ENCODE peak calls at places on chromosomes 7 and 10, in six cellular contexts. One of them, this sample, is unnamed.

GRCh38 chr7:11373546-11374142 is 400.0 kb downstream of the PHF14 start:
- DNase-seq in heart left ventricle: no peak
- DNase-seq in sigmoid colon: no peak
- DNase-seq in NT2/D1: no peak
- DNase-seq in adrenal gland: no peak
- DNase-seq in choroid plexus epithelial cell: peak; percentile 44
- DNase-seq in this sample: no peak

GRCh38 chr10:44385423-44385725 is 477 bp upstream of the CXCL12 start:
- DNase-seq in heart left ventricle: no peak
- DNase-seq in sigmoid colon: no peak
- DNase-seq in NT2/D1: no peak
- DNase-seq in adrenal gland: no peak
- DNase-seq in choroid plexus epithelial cell: no peak
- DNase-seq in this sample: no peak

GRCh38 chr7:149199234-149199990 is 4.1 kb downstream of the ZNF282 start:
- DNase-seq in heart left ventricle: no peak
- DNase-seq in sigmoid colon: peak; percentile 6
- DNase-seq in NT2/D1: no peak
- DNase-seq in adrenal gland: no peak
- DNase-seq in choroid plexus epithelial cell: peak; percentile 52
- DNase-seq in this sample: no peak

GRCh38 chr7:26332698-26333097 is 41.0 kb downstream of the SNX10 start:
- DNase-seq in heart left ventricle: no peak
- DNase-seq in sigmoid colon: no peak
- DNase-seq in NT2/D1: no peak
- DNase-seq in adrenal gland: no peak
- DNase-seq in choroid plexus epithelial cell: no peak
- DNase-seq in this sample: no peak

GRCh38 chr10:12500406-12501303 is 151.3 kb downstream of the CAMK1D start:
- DNase-seq in heart left ventricle: no peak
- DNase-seq in sigmoid colon: peak; percentile 50
- DNase-seq in NT2/D1: no peak
- DNase-seq in adrenal gland: no peak
- DNase-seq in choroid plexus epithelial cell: peak; percentile 79
- DNase-seq in this sample: no peak

GRCh38 chr10:88080213-88080612 is 216.8 kb downstream of the PTEN start:
- DNase-seq in heart left ventricle: no peak
- DNase-seq in sigmoid colon: no peak
- DNase-seq in NT2/D1: no peak
- DNase-seq in adrenal gland: no peak
- DNase-seq in choroid plexus epithelial cell: peak; percentile 67
- DNase-seq in this sample: no peak

GRCh38 chr10:92305133-92306072 is 14.4 kb downstream of the MARCHF5 start:
- DNase-seq in heart left ventricle: no peak
- DNase-seq in sigmoid colon: no peak
- DNase-seq in NT2/D1: no peak
- DNase-seq in adrenal gland: no peak
- DNase-seq in choroid plexus epithelial cell: no peak
- DNase-seq in this sample: no peak

GRCh38 chr7:96314402-96315108 is 7.3 kb downstream of the SLC25A13 start:
- DNase-seq in heart left ventricle: no peak
- DNase-seq in sigmoid colon: no peak
- DNase-seq in NT2/D1: peak; percentile 8
- DNase-seq in adrenal gland: no peak
- DNase-seq in choroid plexus epithelial cell: peak; percentile 64
- DNase-seq in this sample: no peak

GRCh38 chr7:69115788-69116187 is 482.5 kb upstream of the AUTS2 start:
- DNase-seq in heart left ventricle: no peak
- DNase-seq in sigmoid colon: no peak
- DNase-seq in NT2/D1: no peak
- DNase-seq in adrenal gland: no peak
- DNase-seq in choroid plexus epithelial cell: peak; percentile 5
- DNase-seq in this sample: no peak

GRCh38 chr7:106462365-106462859 is 177.6 kb upstream of the NAMPT start:
- DNase-seq in heart left ventricle: no peak
- DNase-seq in sigmoid colon: no peak
- DNase-seq in NT2/D1: no peak
- DNase-seq in adrenal gland: no peak
- DNase-seq in choroid plexus epithelial cell: peak; percentile 72
- DNase-seq in this sample: no peak

GRCh38 chr7:79175390-79175789 is 278.1 kb downstream of the MAGI2 start:
- DNase-seq in heart left ventricle: no peak
- DNase-seq in sigmoid colon: no peak
- DNase-seq in NT2/D1: no peak
- DNase-seq in adrenal gland: no peak
- DNase-seq in choroid plexus epithelial cell: no peak
- DNase-seq in this sample: no peak

GRCh38 chr10:63366933-63367332 is 98.8 kb downstream of the JMJD1C start:
- DNase-seq in heart left ventricle: no peak
- DNase-seq in sigmoid colon: no peak
- DNase-seq in NT2/D1: no peak
- DNase-seq in adrenal gland: no peak
- DNase-seq in choroid plexus epithelial cell: no peak
- DNase-seq in this sample: no peak

GRCh38 chr7:106309352-106309751 is 24.6 kb upstream of the NAMPT start:
- DNase-seq in heart left ventricle: no peak
- DNase-seq in sigmoid colon: no peak
- DNase-seq in NT2/D1: no peak
- DNase-seq in adrenal gland: no peak
- DNase-seq in choroid plexus epithelial cell: no peak
- DNase-seq in this sample: no peak

GRCh38 chr7:107441576-107442422 is 28.1 kb upstream of the GPR22 start:
- DNase-seq in heart left ventricle: no peak
- DNase-seq in sigmoid colon: no peak
- DNase-seq in NT2/D1: no peak
- DNase-seq in adrenal gland: no peak
- DNase-seq in choroid plexus epithelial cell: no peak
- DNase-seq in this sample: no peak

GRCh38 chr7:116628971-116629586 is 42.9 kb upstream of the MET start:
- DNase-seq in heart left ventricle: peak; percentile 38
- DNase-seq in sigmoid colon: peak; percentile 69
- DNase-seq in NT2/D1: no peak
- DNase-seq in adrenal gland: peak; percentile 40
- DNase-seq in choroid plexus epithelial cell: peak; percentile 50
- DNase-seq in this sample: no peak

GRCh38 chr7:38760226-38760625 is 129.1 kb upstream of the AMPH start:
- DNase-seq in heart left ventricle: no peak
- DNase-seq in sigmoid colon: no peak
- DNase-seq in NT2/D1: no peak
- DNase-seq in adrenal gland: no peak
- DNase-seq in choroid plexus epithelial cell: no peak
- DNase-seq in this sample: no peak

GRCh38 chr7:33423646-33424020 is 294.3 kb downstream of the BBS9 start:
- DNase-seq in heart left ventricle: no peak
- DNase-seq in sigmoid colon: no peak
- DNase-seq in NT2/D1: peak; percentile 67
- DNase-seq in adrenal gland: no peak
- DNase-seq in choroid plexus epithelial cell: no peak
- DNase-seq in this sample: no peak

GRCh38 chr10:107166378-107166777 is 1.9 kb upstream of the SORCS1 start:
- DNase-seq in heart left ventricle: no peak
- DNase-seq in sigmoid colon: no peak
- DNase-seq in NT2/D1: no peak
- DNase-seq in adrenal gland: no peak
- DNase-seq in choroid plexus epithelial cell: no peak
- DNase-seq in this sample: no peak

GRCh38 chr10:107165007-107165406 is 501 bp upstream of the SORCS1 start:
- DNase-seq in heart left ventricle: no peak
- DNase-seq in sigmoid colon: no peak
- DNase-seq in NT2/D1: no peak
- DNase-seq in adrenal gland: no peak
- DNase-seq in choroid plexus epithelial cell: no peak
- DNase-seq in this sample: no peak

GRCh38 chr10:107163086-107163880 is 1.2 kb downstream of the SORCS1 start:
- DNase-seq in heart left ventricle: no peak
- DNase-seq in sigmoid colon: peak; percentile 75
- DNase-seq in NT2/D1: no peak
- DNase-seq in adrenal gland: no peak
- DNase-seq in choroid plexus epithelial cell: no peak
- DNase-seq in this sample: no peak

GRCh38 chr10:107160866-107161265 is 3.6 kb downstream of the SORCS1 start:
- DNase-seq in heart left ventricle: no peak
- DNase-seq in sigmoid colon: no peak
- DNase-seq in NT2/D1: no peak
- DNase-seq in adrenal gland: no peak
- DNase-seq in choroid plexus epithelial cell: no peak
- DNase-seq in this sample: no peak

GRCh38 chr10:107163904-107164861 is at the start of gene SORCS1:
- DNase-seq in heart left ventricle: peak; percentile 27
- DNase-seq in sigmoid colon: peak; percentile 78
- DNase-seq in NT2/D1: no peak
- DNase-seq in adrenal gland: no peak
- DNase-seq in choroid plexus epithelial cell: no peak
- DNase-seq in this sample: no peak
- H3K4me3 ChIP-seq in heart left ventricle: peak within 1 kb of the TSS; percentile 48
- H3K4me3 ChIP-seq in sigmoid colon: peak within 1 kb of the TSS; percentile 63
- H3K4me3 ChIP-seq in NT2/D1: peak within 1 kb of the TSS; percentile 68
- H3K4me3 ChIP-seq in adrenal gland: peak within 1 kb of the TSS; percentile 50
- H3K4me3 ChIP-seq in choroid plexus epithelial cell: no peak within 1 kb of the TSS
- H3K4me3 ChIP-seq in this sample: peak within 1 kb of the TSS; percentile 27

DNA sequence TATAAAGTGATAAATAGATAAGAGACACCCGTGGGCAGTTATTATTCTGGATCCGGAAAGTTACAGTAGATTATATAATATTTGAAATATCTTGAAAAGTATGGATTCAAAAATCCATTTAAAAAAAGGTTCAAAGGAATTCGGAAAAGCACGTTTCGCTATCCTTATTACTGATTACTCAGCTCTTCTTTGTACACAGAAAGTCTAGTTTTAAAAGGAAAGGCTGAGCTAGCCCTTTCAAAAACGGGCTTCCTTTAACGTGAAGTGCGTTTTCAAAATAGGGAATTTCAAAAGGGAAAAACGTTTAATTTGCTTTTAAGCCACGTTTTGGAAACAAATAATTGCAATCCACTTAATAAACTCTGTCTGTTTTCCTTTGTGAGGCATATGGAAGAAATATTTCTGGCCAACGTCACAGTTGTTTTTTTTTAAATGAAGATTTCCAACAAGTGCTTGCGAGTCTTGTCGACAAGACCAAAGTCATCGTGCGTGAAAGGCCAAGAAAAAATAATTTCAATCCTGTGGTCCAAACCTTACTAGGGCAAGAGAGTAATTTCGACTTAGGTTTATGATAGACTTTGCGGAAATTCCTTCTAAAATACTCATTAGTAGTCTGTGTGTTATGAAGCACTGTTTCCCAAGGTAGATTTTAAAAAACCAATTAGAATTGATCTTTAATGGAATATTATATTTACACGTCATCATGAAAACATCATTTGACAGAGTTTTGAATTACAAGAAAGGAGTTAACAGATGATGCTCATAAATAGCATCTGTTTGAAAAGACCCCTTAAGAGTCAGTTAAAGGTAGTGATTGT is 2.4 kb upstream of the SKIDA1 start:
- DNase-seq in heart left ventricle: no peak
- DNase-seq in sigmoid colon: no peak
- DNase-seq in NT2/D1: no peak
- DNase-seq in adrenal gland: no peak
- DNase-seq in choroid plexus epithelial cell: peak; percentile 59
- DNase-seq in this sample: no peak
- H3K4me3 ChIP-seq in heart left ventricle: peak overlapping the region; percentile 80
- H3K4me3 ChIP-seq in sigmoid colon: peak overlapping the region; percentile 66
- H3K4me3 ChIP-seq in NT2/D1: peak overlapping the region; percentile 46
- H3K4me3 ChIP-seq in adrenal gland: peak overlapping the region; percentile 70
- H3K4me3 ChIP-seq in choroid plexus epithelial cell: peak overlapping the region; percentile 65
- H3K4me3 ChIP-seq in this sample: peak overlapping the region; percentile 82

GRCh38 chr10:43297534-43297933 is 30.7 kb upstream of the RASGEF1A start:
- DNase-seq in heart left ventricle: no peak
- DNase-seq in sigmoid colon: no peak
- DNase-seq in NT2/D1: no peak
- DNase-seq in adrenal gland: no peak
- DNase-seq in choroid plexus epithelial cell: no peak
- DNase-seq in this sample: no peak

GRCh38 chr10:43304079-43304686 is 37.3 kb upstream of the RASGEF1A start:
- DNase-seq in heart left ventricle: no peak
- DNase-seq in sigmoid colon: no peak
- DNase-seq in NT2/D1: no peak
- DNase-seq in adrenal gland: no peak
- DNase-seq in choroid plexus epithelial cell: no peak
- DNase-seq in this sample: no peak

GRCh38 chr10:43295436-43295835 is 28.6 kb upstream of the RASGEF1A start:
- DNase-seq in heart left ventricle: no peak
- DNase-seq in sigmoid colon: no peak
- DNase-seq in NT2/D1: no peak
- DNase-seq in adrenal gland: no peak
- DNase-seq in choroid plexus epithelial cell: no peak
- DNase-seq in this sample: no peak

GRCh38 chr10:43296320-43296719 is 29.5 kb upstream of the RASGEF1A start:
- DNase-seq in heart left ventricle: no peak
- DNase-seq in sigmoid colon: no peak
- DNase-seq in NT2/D1: no peak
- DNase-seq in adrenal gland: no peak
- DNase-seq in choroid plexus epithelial cell: no peak
- DNase-seq in this sample: no peak

DNA sequence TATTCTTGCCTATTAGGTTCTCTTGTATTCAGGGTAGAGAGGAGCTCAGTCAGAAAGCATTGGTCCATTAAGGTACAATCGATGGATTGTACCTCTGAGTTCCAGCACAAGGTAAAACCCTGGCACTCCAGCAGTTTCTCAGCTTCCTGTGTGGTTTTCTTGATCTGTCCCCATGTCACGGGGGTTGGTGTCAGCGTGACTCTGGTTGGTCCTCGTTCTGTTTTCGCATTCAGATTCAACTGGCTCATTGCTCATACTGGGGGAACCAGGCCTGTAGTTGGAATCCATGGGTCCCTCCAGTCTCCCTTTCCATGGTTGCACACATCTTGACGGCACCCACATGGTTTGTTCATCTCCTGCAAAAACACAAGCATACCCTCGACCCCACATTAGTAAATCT is 32.7 kb upstream of the RASGEF1A start:
- DNase-seq in heart left ventricle: no peak
- DNase-seq in sigmoid colon: no peak
- DNase-seq in NT2/D1: no peak
- DNase-seq in adrenal gland: no peak
- DNase-seq in choroid plexus epithelial cell: no peak
- DNase-seq in this sample: no peak
- H3K4me3 ChIP-seq in heart left ventricle: no peak overlapping the region
- H3K4me3 ChIP-seq in sigmoid colon: no peak overlapping the region
- H3K4me3 ChIP-seq in NT2/D1: no peak overlapping the region
- H3K4me3 ChIP-seq in adrenal gland: no peak overlapping the region
- H3K4me3 ChIP-seq in choroid plexus epithelial cell: no peak overlapping the region
- H3K4me3 ChIP-seq in this sample: no peak overlapping the region

GRCh38 chr10:30453764-30454527 is 20.0 kb downstream of the MAP3K8 start:
- DNase-seq in heart left ventricle: no peak
- DNase-seq in sigmoid colon: no peak
- DNase-seq in NT2/D1: no peak
- DNase-seq in adrenal gland: no peak
- DNase-seq in choroid plexus epithelial cell: no peak
- DNase-seq in this sample: no peak
- H3K4me3 ChIP-seq in heart left ventricle: no peak overlapping the region
- H3K4me3 ChIP-seq in sigmoid colon: no peak overlapping the region
- H3K4me3 ChIP-seq in NT2/D1: no peak overlapping the region
- H3K4me3 ChIP-seq in adrenal gland: no peak overlapping the region
- H3K4me3 ChIP-seq in choroid plexus epithelial cell: no peak overlapping the region
- H3K4me3 ChIP-seq in this sample: no peak overlapping the region

This sample was measured in lower lobe of right lung.